ENCODE peak calls at places on chromosome 2, in four cellular contexts. One of them, this sample, is unnamed.

GRCh38 chr2:191255271-191255670 is 10.1 kb downstream of the MYO1B start:
- DNase-seq in uterus: no peak
- DNase-seq in hypothalamus: no peak
- DNase-seq in HFFc6: no peak
- DNase-seq in this sample: no peak

GRCh38 chr2:236408090-236408489 is 143.9 kb upstream of the ASB18 start:
- DNase-seq in uterus: no peak
- DNase-seq in hypothalamus: no peak
- DNase-seq in HFFc6: no peak
- DNase-seq in this sample: no peak

GRCh38 chr2:100013892-100014677 is 128.3 kb downstream of the AFF3 start:
- DNase-seq in uterus: peak
- DNase-seq in hypothalamus: no peak
- DNase-seq in HFFc6: peak
- DNase-seq in this sample: peak

GRCh38 chr2:161418715-161419337 is 2.7 kb downstream of the TBR1 start:
- DNase-seq in uterus: no peak
- DNase-seq in hypothalamus: no peak
- DNase-seq in HFFc6: no peak
- DNase-seq in this sample: peak

GRCh38 chr2:191713837-191714236 is 35.9 kb downstream of the NABP1 start:
- DNase-seq in uterus: no peak
- DNase-seq in hypothalamus: no peak
- DNase-seq in HFFc6: no peak
- DNase-seq in this sample: no peak

GRCh38 chr2:56334622-56335021 is 150.8 kb downstream of the CCDC85A start:
- DNase-seq in uterus: no peak
- DNase-seq in hypothalamus: no peak
- DNase-seq in HFFc6: no peak
- DNase-seq in this sample: peak

GRCh38 chr2:207926133-207927076 is 98.9 kb downstream of the PLEKHM3 start:
- DNase-seq in uterus: peak
- DNase-seq in hypothalamus: no peak
- DNase-seq in HFFc6: peak
- DNase-seq in this sample: peak

GRCh38 chr2:26581266-26581990 is 59.7 kb downstream of the CIB4 start:
- DNase-seq in uterus: no peak
- DNase-seq in hypothalamus: no peak
- DNase-seq in HFFc6: no peak
- DNase-seq in this sample: no peak

GRCh38 chr2:226720948-226721347 is 78.7 kb downstream of the IRS1 start:
- DNase-seq in uterus: no peak
- DNase-seq in hypothalamus: no peak
- DNase-seq in HFFc6: no peak
- DNase-seq in this sample: no peak

GRCh38 chr2:187566266-187566665 is 12.0 kb upstream of the TFPI start:
- DNase-seq in uterus: no peak
- DNase-seq in hypothalamus: no peak
- DNase-seq in HFFc6: no peak
- DNase-seq in this sample: no peak

This sample was measured in AG20443.